ENCODE peak calls at places on chromosome 3, in ten cellular contexts. One of them, this sample, is unnamed.

GRCh38 chr3:140334105-140334504 is 343.8 kb upstream of the TRIM42 start:
- DNase-seq in GM12865: no peak
- DNase-seq in mesothelial cell of epicardium: no peak
- DNase-seq in OCI-LY7: no peak
- DNase-seq in body of pancreas: no peak
- DNase-seq in breast epithelium: no peak
- DNase-seq in GM23338: no peak
- DNase-seq in right lobe of liver: no peak
- DNase-seq in chondrocyte: no peak
- DNase-seq in thyroid gland: no peak
- DNase-seq in this sample: no peak

GRCh38 chr3:15460891-15461524 is 33.6 kb downstream of the EAF1 start:
- DNase-seq in OCI-LY7: peak; percentile 7
- DNase-seq in mesothelial cell of epicardium: no peak
- DNase-seq in right lobe of liver: no peak
- DNase-seq in body of pancreas: no peak
- DNase-seq in chondrocyte: no peak
- DNase-seq in GM12865: peak; percentile 27
- DNase-seq in breast epithelium: no peak
- DNase-seq in GM23338: no peak
- DNase-seq in thyroid gland: no peak
- DNase-seq in this sample: peak; percentile 16

GRCh38 chr3:36843065-36844051 is 79.0 kb upstream of the DCLK3 start:
- DNase-seq in right lobe of liver: no peak
- DNase-seq in thyroid gland: peak; percentile 61
- DNase-seq in OCI-LY7: peak; percentile 17
- DNase-seq in GM12865: peak; percentile 38
- DNase-seq in breast epithelium: no peak
- DNase-seq in GM23338: peak; percentile 85
- DNase-seq in chondrocyte: no peak
- DNase-seq in mesothelial cell of epicardium: no peak
- DNase-seq in body of pancreas: no peak
- DNase-seq in this sample: peak; percentile 81

GRCh38 chr3:103499132-103499885 is 1064.5 kb downstream of the ZPLD1 start:
- DNase-seq in OCI-LY7: no peak
- DNase-seq in body of pancreas: no peak
- DNase-seq in thyroid gland: no peak
- DNase-seq in right lobe of liver: no peak
- DNase-seq in GM12865: no peak
- DNase-seq in GM23338: no peak
- DNase-seq in chondrocyte: no peak
- DNase-seq in breast epithelium: no peak
- DNase-seq in mesothelial cell of epicardium: no peak
- DNase-seq in this sample: no peak

GRCh38 chr3:44065311-44065710 is 176.4 kb upstream of the TOPAZ1 start:
- DNase-seq in OCI-LY7: no peak
- DNase-seq in GM23338: no peak
- DNase-seq in body of pancreas: peak; percentile 71
- DNase-seq in thyroid gland: peak; percentile 85
- DNase-seq in GM12865: no peak
- DNase-seq in mesothelial cell of epicardium: no peak
- DNase-seq in breast epithelium: peak; percentile 40
- DNase-seq in chondrocyte: no peak
- DNase-seq in right lobe of liver: no peak
- DNase-seq in this sample: no peak

GRCh38 chr3:127646501-127647046 is 17.6 kb downstream of the PODXL2 start:
- DNase-seq in mesothelial cell of epicardium: no peak
- DNase-seq in right lobe of liver: peak; percentile 77
- DNase-seq in body of pancreas: no peak
- DNase-seq in GM12865: no peak
- DNase-seq in GM23338: no peak
- DNase-seq in chondrocyte: no peak
- DNase-seq in breast epithelium: no peak
- DNase-seq in thyroid gland: no peak
- DNase-seq in OCI-LY7: no peak
- DNase-seq in this sample: no peak

GRCh38 chr3:4533489-4534443 is 40.6 kb downstream of the ITPR1 start:
- DNase-seq in right lobe of liver: peak; percentile 70
- DNase-seq in chondrocyte: no peak
- DNase-seq in mesothelial cell of epicardium: no peak
- DNase-seq in thyroid gland: peak; percentile 98
- DNase-seq in breast epithelium: peak; percentile 65
- DNase-seq in GM23338: peak; percentile 40
- DNase-seq in OCI-LY7: no peak
- DNase-seq in body of pancreas: peak; percentile 49
- DNase-seq in GM12865: no peak
- DNase-seq in this sample: no peak

GRCh38 chr3:187520027-187520945 is 149.9 kb downstream of the SST start:
- DNase-seq in chondrocyte: no peak
- DNase-seq in body of pancreas: peak; percentile 32
- DNase-seq in mesothelial cell of epicardium: no peak
- DNase-seq in GM23338: no peak
- DNase-seq in thyroid gland: no peak
- DNase-seq in GM12865: no peak
- DNase-seq in breast epithelium: peak; percentile 19
- DNase-seq in right lobe of liver: no peak
- DNase-seq in OCI-LY7: no peak
- DNase-seq in this sample: no peak

GRCh38 chr3:133040696-133041523 is 2.7 kb downstream of the TMEM108 start:
- DNase-seq in right lobe of liver: peak; percentile 66
- DNase-seq in OCI-LY7: peak; percentile 62
- DNase-seq in thyroid gland: peak; percentile 88
- DNase-seq in GM23338: peak; percentile 94
- DNase-seq in breast epithelium: peak; percentile 61
- DNase-seq in chondrocyte: peak; percentile 55
- DNase-seq in GM12865: peak; percentile 76
- DNase-seq in mesothelial cell of epicardium: peak; percentile 84
- DNase-seq in body of pancreas: peak; percentile 75
- DNase-seq in this sample: peak; percentile 54

GRCh38 chr3:24451461-24452099 is 43.1 kb downstream of the THRB start:
- DNase-seq in mesothelial cell of epicardium: no peak
- DNase-seq in right lobe of liver: peak; percentile 55
- DNase-seq in GM23338: no peak
- DNase-seq in GM12865: no peak
- DNase-seq in thyroid gland: no peak
- DNase-seq in OCI-LY7: no peak
- DNase-seq in breast epithelium: no peak
- DNase-seq in chondrocyte: no peak
- DNase-seq in body of pancreas: peak; percentile 60
- DNase-seq in this sample: no peak

GRCh38 chr3:61858054-61858453 is 296.7 kb downstream of the PTPRG start:
- DNase-seq in right lobe of liver: no peak
- DNase-seq in mesothelial cell of epicardium: no peak
- DNase-seq in breast epithelium: no peak
- DNase-seq in OCI-LY7: no peak
- DNase-seq in GM12865: no peak
- DNase-seq in chondrocyte: no peak
- DNase-seq in GM23338: no peak
- DNase-seq in thyroid gland: no peak
- DNase-seq in body of pancreas: no peak
- DNase-seq in this sample: no peak

GRCh38 chr3:149593416-149594160 is 64.2 kb downstream of the WWTR1 start:
- DNase-seq in GM12865: no peak
- DNase-seq in mesothelial cell of epicardium: no peak
- DNase-seq in OCI-LY7: no peak
- DNase-seq in body of pancreas: no peak
- DNase-seq in breast epithelium: no peak
- DNase-seq in right lobe of liver: no peak
- DNase-seq in GM23338: peak; percentile 47
- DNase-seq in thyroid gland: no peak
- DNase-seq in chondrocyte: no peak
- DNase-seq in this sample: no peak

GRCh38 chr3:172167892-172168648 is 128.7 kb downstream of the FNDC3B start:
- DNase-seq in breast epithelium: no peak
- DNase-seq in thyroid gland: no peak
- DNase-seq in chondrocyte: no peak
- DNase-seq in OCI-LY7: no peak
- DNase-seq in GM12865: no peak
- DNase-seq in right lobe of liver: no peak
- DNase-seq in body of pancreas: no peak
- DNase-seq in mesothelial cell of epicardium: no peak
- DNase-seq in GM23338: no peak
- DNase-seq in this sample: no peak

GRCh38 chr3:126525091-126525852 is 1.3 kb downstream of the CHST13 start:
- DNase-seq in OCI-LY7: no peak
- DNase-seq in mesothelial cell of epicardium: no peak
- DNase-seq in body of pancreas: no peak
- DNase-seq in GM23338: no peak
- DNase-seq in thyroid gland: no peak
- DNase-seq in right lobe of liver: peak; percentile 34
- DNase-seq in GM12865: no peak
- DNase-seq in chondrocyte: peak; percentile 76
- DNase-seq in breast epithelium: no peak
- DNase-seq in this sample: no peak

DNA sequence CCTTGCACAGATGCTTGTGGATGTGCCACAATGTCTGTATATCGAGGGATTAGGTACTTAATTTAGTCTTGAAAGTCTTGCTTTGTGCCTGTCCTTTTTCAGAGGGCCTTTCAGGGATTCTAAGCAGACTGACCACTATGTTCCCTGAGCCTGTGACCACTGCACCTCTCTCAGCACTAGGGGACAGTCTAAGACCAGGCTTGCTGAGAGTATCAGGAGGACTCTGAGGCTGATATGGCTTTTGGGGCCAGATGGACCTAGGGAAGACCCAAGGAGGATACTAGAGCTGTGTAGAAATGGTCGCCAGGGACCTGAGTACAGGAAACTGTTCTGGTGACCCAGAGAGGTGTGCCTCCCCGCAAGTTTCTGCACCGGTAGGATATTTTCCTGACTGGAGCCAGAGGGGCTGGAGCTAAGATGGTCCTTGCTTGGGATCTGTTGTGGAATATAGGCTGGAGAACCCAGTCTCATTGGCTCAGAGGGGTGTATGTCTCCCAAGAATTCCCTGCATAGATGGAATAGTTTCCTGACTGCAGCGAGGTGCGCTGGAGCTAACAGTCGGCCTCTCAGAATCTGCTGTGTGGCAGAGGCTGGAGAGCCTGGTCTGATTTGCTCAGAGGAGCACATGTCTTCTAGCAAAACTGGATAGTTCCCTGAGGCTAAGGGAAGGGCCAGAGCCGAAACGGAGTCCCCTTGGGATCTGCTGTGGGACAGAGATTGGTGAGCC is 213.2 kb upstream of the DCBLD2 start:
- DNase-seq in GM12865: peak; percentile 54
- DNase-seq in GM23338: peak; percentile 78
- DNase-seq in right lobe of liver: no peak
- DNase-seq in chondrocyte: no peak
- DNase-seq in thyroid gland: no peak
- DNase-seq in mesothelial cell of epicardium: no peak
- DNase-seq in OCI-LY7: peak; percentile 3
- DNase-seq in breast epithelium: no peak
- DNase-seq in body of pancreas: no peak
- DNase-seq in this sample: no peak
- TF ChIP-seq CTCF in GM12865: peak; percentile 73
- TF ChIP-seq CTCF in GM23338: peak; percentile 80
- TF ChIP-seq CTCF in right lobe of liver: no peak
- TF ChIP-seq CTCF in chondrocyte: peak; percentile 88
- TF ChIP-seq CTCF in thyroid gland: peak; percentile 18
- TF ChIP-seq CTCF in mesothelial cell of epicardium: no peak
- TF ChIP-seq CTCF in OCI-LY7: peak; percentile 48
- TF ChIP-seq CTCF in breast epithelium: no peak
- TF ChIP-seq CTCF in body of pancreas: no peak
- TF ChIP-seq CTCF in this sample: no peak

DNA sequence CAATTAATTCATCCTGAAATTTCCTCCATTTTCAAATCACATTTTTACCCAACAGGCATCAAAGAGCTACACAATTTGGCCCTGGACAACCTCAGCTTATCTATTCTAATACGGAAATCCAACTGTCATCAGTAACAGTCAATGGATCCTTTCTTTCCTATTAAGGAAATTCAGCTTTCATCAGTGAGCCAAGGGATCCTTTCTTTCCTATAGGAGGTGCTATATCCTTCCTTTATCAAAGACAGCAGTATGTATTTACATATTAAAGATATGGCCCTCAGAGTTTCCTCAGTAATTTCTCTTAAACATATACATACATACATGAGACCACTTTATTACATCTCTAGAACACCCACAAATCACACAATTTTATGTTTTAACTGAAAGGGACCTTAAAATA is 10.1 kb downstream of the DHX36 start:
- DNase-seq in chondrocyte: no peak
- DNase-seq in thyroid gland: no peak
- DNase-seq in body of pancreas: no peak
- DNase-seq in OCI-LY7: no peak
- DNase-seq in mesothelial cell of epicardium: no peak
- DNase-seq in breast epithelium: no peak
- DNase-seq in GM23338: peak; percentile 23
- DNase-seq in right lobe of liver: no peak
- DNase-seq in GM12865: no peak
- DNase-seq in this sample: no peak
- TF ChIP-seq CTCF in chondrocyte: peak; percentile 13
- TF ChIP-seq CTCF in thyroid gland: no peak
- TF ChIP-seq CTCF in body of pancreas: no peak
- TF ChIP-seq CTCF in OCI-LY7: peak; percentile 47
- TF ChIP-seq CTCF in mesothelial cell of epicardium: no peak
- TF ChIP-seq CTCF in breast epithelium: no peak
- TF ChIP-seq CTCF in GM23338: peak; percentile 56
- TF ChIP-seq CTCF in right lobe of liver: no peak
- TF ChIP-seq CTCF in GM12865: no peak
- TF ChIP-seq CTCF in this sample: no peak

GRCh38 chr3:169573129-169573528 is 90.4 kb downstream of the MECOM start:
- DNase-seq in right lobe of liver: no peak
- DNase-seq in body of pancreas: no peak
- DNase-seq in OCI-LY7: no peak
- DNase-seq in GM12865: no peak
- DNase-seq in thyroid gland: no peak
- DNase-seq in GM23338: no peak
- DNase-seq in breast epithelium: no peak
- DNase-seq in mesothelial cell of epicardium: no peak
- DNase-seq in chondrocyte: no peak
- DNase-seq in this sample: no peak
- TF ChIP-seq CTCF in right lobe of liver: no peak
- TF ChIP-seq CTCF in body of pancreas: no peak
- TF ChIP-seq CTCF in OCI-LY7: peak; percentile 39
- TF ChIP-seq CTCF in GM12865: no peak
- TF ChIP-seq CTCF in thyroid gland: no peak
- TF ChIP-seq CTCF in GM23338: peak; percentile 23
- TF ChIP-seq CTCF in breast epithelium: no peak
- TF ChIP-seq CTCF in mesothelial cell of epicardium: peak; percentile 39
- TF ChIP-seq CTCF in chondrocyte: peak; percentile 75
- TF ChIP-seq CTCF in this sample: no peak

DNA sequence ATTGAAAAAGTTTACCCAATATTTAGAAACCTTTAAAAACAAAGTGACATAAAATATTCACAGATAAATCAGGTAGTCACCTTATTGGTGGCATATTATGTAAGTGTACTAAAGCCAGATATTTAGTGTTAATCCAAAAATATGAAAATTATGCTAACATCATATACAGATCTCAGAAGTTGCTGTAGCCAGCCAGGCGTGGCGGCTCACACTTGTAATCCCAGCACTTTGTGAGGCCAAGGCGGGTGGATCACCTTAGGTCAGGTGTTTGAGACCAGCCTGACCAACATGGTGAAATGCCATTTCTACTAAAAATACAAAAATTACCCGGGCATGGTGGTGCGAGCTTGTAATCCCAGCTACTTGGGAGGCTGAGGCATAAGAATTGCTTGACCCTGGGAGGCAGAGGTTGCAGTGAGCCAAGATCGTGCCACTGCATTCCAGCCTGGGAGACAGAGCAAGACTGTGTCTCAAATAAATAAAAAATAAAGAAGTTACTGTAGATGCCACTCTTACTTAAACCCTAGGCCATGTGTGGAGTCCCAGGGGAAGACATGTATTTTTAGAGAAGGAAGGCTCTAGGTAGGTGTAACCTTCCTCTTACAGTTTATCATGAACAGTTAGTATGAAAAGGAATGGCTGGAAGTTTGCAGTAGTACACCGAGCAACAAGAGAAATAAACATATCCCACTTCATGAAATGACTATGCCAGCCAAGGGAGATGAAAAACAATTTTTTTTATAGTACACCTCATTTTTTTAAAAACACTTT is 9.6 kb downstream of the SETD5 start:
- DNase-seq in mesothelial cell of epicardium: no peak
- DNase-seq in right lobe of liver: no peak
- DNase-seq in OCI-LY7: no peak
- DNase-seq in GM23338: no peak
- DNase-seq in thyroid gland: no peak
- DNase-seq in GM12865: no peak
- DNase-seq in breast epithelium: no peak
- DNase-seq in body of pancreas: no peak
- DNase-seq in chondrocyte: no peak
- DNase-seq in this sample: no peak
- TF ChIP-seq CTCF in mesothelial cell of epicardium: no peak
- TF ChIP-seq CTCF in right lobe of liver: no peak
- TF ChIP-seq CTCF in OCI-LY7: no peak
- TF ChIP-seq CTCF in GM23338: no peak
- TF ChIP-seq CTCF in thyroid gland: no peak
- TF ChIP-seq CTCF in GM12865: no peak
- TF ChIP-seq CTCF in breast epithelium: no peak
- TF ChIP-seq CTCF in body of pancreas: no peak
- TF ChIP-seq CTCF in chondrocyte: no peak
- TF ChIP-seq CTCF in this sample: no peak

This sample was measured in activated CD8-positive, alpha-beta T cell treated with anti-CD3 and anti-CD28 coated beads for 36 hours.